ENCODE peak calls at places on chromosomes 13 and 19, in five cellular contexts. N is HFF-Myc; J is amygdala; V is activated CD4-positive, alpha-beta T cell treated with anti-CD3 and anti-CD28 coated beads, Interleukin-2, amount 50 U/mL, for 1 hour; U is mesenchymal stem cell. L is an unnamed sample.
A peak's percentile ranks its signal among the peaks of the same experiment; 100 is the strongest.

GRCh38 chr19:2476451-2477140 is 669 bp downstream of the GADD45B start:
- DNase-seq in N (no peak), J (no peak), V (peak; percentile 58), U (peak; percentile 80), L (peak; percentile 47)

GRCh38 chr13:30738526-30738925 is 3.2 kb downstream of the ALOX5AP start:
- DNase-seq in N (no peak), J (no peak), V (no peak), U (no peak), L (no peak)

GRCh38 chr19:48363500-48363809 is 285 bp downstream of the TMEM143 start:
- DNase-seq in N (no peak), J (no peak), V (no peak), U (no peak), L (no peak)

GRCh38 chr19:38057954-38058690 is 151.1 kb downstream of the SIPA1L3 start:
- DNase-seq in N (no peak), J (no peak), V (no peak), U (peak; percentile 37), L (no peak)

GRCh38 chr13:109630281-109630680 is 156.1 kb downstream of the IRS2 start:
- DNase-seq in N (no peak), J (no peak), V (no peak), U (no peak), L (peak; percentile 50)

GRCh38 chr19:7272856-7273578 is 21.2 kb downstream of the INSR start:
- DNase-seq in N (no peak), J (no peak), V (no peak), U (no peak), L (no peak)

GRCh38 chr19:21586341-21587116 is 81.1 kb downstream of the ZNF429 start:
- DNase-seq in N (no peak), J (no peak), V (no peak), U (no peak), L (no peak)

GRCh38 chr13:86840250-86841191 is 830.6 kb upstream of the SLITRK5 start:
- DNase-seq in N (no peak), J (no peak), V (no peak), U (no peak), L (no peak)

GRCh38 chr13:47288546-47288945 is 391.7 kb upstream of the HTR2A start:
- DNase-seq in N (no peak), J (no peak), V (no peak), U (no peak), L (no peak)

GRCh38 chr13:113417008-113417735 is 36.1 kb downstream of the ADPRHL1 start:
- DNase-seq in N (no peak), J (no peak), V (no peak), U (no peak), L (no peak)

GRCh38 chr13:108948269-108948671 is 318.9 kb downstream of the MYO16 start:
- DNase-seq in N (peak; percentile 35), J (no peak), V (no peak), U (no peak), L (no peak)

GRCh38 chr19:50378169-50378862 is 2.1 kb downstream of the NR1H2 start:
- DNase-seq in N (no peak), J (no peak), V (no peak), U (no peak), L (no peak)